ENCODE peak calls at places on chromosome 21, in ten cellular contexts. F is body of pancreas, M is IMR-90, I is lower leg skin, Z is breast epithelium, H is upper lobe of left lung, P is esophagus squamous epithelium, V is ovary, A is stomach, W is right lobe of liver. Q is an unnamed sample.

GRCh38 chr21:38933731-38934130 is 128.0 kb downstream of the ETS2 start:
- DNase-seq in I (no peak), M (no peak), P (no peak), A (no peak), F (no peak), Z (no peak), V (no peak), H (no peak), W (no peak), Q (no peak)

GRCh38 chr21:37811711-37812110 is 104.5 kb downstream of the KCNJ6 start:
- DNase-seq in F (no peak), W (no peak), Z (no peak), A (no peak), I (no peak), V (no peak), P (no peak), H (no peak), M (peak), Q (no peak)

GRCh38 chr21:26565105-26565504 is 8.0 kb downstream of the CYYR1 start:
- DNase-seq in H (peak), P (no peak), I (no peak), Z (no peak), W (no peak), F (no peak), A (no peak), V (no peak), M (no peak), Q (no peak)

GRCh38 chr21:28237661-28238060 is 755.0 kb downstream of the LTN1 start:
- DNase-seq in F (no peak), P (no peak), A (no peak), H (no peak), V (no peak), W (no peak), Z (no peak), M (no peak), I (peak), Q (no peak)

GRCh38 chr21:27269646-27270045 is 302.8 kb upstream of the ADAMTS5 start:
- DNase-seq in A (no peak), F (no peak), I (peak), H (no peak), W (no peak), V (peak), Z (no peak), P (no peak), M (peak), Q (no peak)

GRCh38 chr21:38352536-38353219 is 95.9 kb downstream of the KCNJ15 start:
- DNase-seq in F (peak), I (peak), H (peak), P (no peak), W (peak), V (peak), Z (no peak), M (peak), A (peak), Q (no peak)

GRCh38 chr21:37647781-37648180 is 268.5 kb downstream of the KCNJ6 start:
- DNase-seq in W (no peak), V (no peak), A (no peak), F (no peak), H (no peak), M (no peak), I (no peak), P (no peak), Z (no peak), Q (no peak)

GRCh38 chr21:35020446-35020845 is 28.7 kb downstream of the RUNX1 start:
- DNase-seq in W (no peak), P (no peak), Z (no peak), A (no peak), H (peak), F (no peak), I (no peak), M (no peak), V (no peak), Q (no peak)

GRCh38 chr21:41427556-41427955 is 1.5 kb downstream of the MX1 start:
- DNase-seq in M (no peak), P (no peak), W (no peak), F (no peak), I (no peak), Z (no peak), H (no peak), A (no peak), V (no peak), Q (no peak)
- TF ChIP-seq POLR2A in M (no peak), P (no peak), W (no peak), F (no peak), I (no peak), Z (no peak), H (no peak), A (no peak), V (no peak), Q (no peak)

GRCh38 chr21:43689556-43690337 is 29.2 kb upstream of the PDXK start:
- DNase-seq in V (no peak), P (no peak), W (no peak), H (no peak), Z (no peak), M (no peak), F (no peak), A (no peak), I (no peak), Q (no peak)
- TF ChIP-seq POLR2A in V (no peak), P (no peak), W (no peak), H (no peak), Z (no peak), M (no peak), F (no peak), A (no peak), I (no peak), Q (no peak)

GRCh38 chr21:36145259-36145658 is 10.4 kb downstream of the CBR3 start:
- DNase-seq in P (no peak), A (no peak), F (no peak), W (no peak), Z (no peak), M (no peak), V (no peak), I (no peak), H (no peak), Q (no peak)

GRCh38 chr21:36147891-36148290 is 8.7 kb upstream of the DOP1B start:
- DNase-seq in V (no peak), W (no peak), Z (no peak), F (no peak), A (no peak), H (no peak), M (no peak), P (no peak), I (no peak), Q (no peak)

GRCh38 chr21:36149788-36150187 is 6.8 kb upstream of the DOP1B start:
- DNase-seq in F (no peak), W (no peak), H (peak), M (no peak), P (no peak), V (no peak), A (no peak), I (no peak), Z (no peak), Q (no peak)

GRCh38 chr21:36148886-36149285 is 7.7 kb upstream of the DOP1B start:
- DNase-seq in F (no peak), W (no peak), I (no peak), Z (no peak), H (no peak), P (no peak), M (no peak), V (no peak), A (no peak), Q (no peak)

DNA sequence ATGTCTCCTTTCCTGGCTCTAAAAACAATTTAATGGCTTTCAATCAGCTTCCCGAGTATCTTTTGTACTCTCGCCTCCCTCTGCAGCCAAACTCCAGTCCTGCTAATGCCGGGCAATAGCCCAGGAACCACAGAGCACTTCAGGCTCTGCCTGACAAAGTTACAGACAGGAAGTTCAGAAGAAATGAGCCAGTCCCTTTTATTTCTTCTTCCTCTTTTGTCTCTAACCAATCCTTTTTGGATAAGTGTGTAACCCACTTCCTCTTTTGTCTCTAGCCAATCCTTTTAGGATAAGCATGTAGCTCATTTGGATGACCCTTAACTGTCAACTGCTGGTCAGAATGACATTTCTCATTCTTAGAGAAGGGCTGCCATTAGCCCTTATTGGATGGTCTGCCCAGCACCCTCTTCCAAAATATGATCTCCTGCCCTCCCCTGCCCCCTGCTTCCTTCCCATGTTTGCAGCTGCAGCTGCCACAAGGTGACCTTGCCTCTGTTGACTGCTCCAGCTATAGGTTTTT is 6.4 kb upstream of the DOP1B start:
- DNase-seq in M (peak), V (no peak), W (no peak), A (no peak), Z (no peak), H (peak), I (no peak), P (no peak), F (no peak), Q (peak)
- TF ChIP-seq POLR2A in M (no peak), V (no peak), W (no peak), A (no peak), Z (no peak), H (no peak), I (no peak), P (no peak), F (peak), Q (no peak)

DNA sequence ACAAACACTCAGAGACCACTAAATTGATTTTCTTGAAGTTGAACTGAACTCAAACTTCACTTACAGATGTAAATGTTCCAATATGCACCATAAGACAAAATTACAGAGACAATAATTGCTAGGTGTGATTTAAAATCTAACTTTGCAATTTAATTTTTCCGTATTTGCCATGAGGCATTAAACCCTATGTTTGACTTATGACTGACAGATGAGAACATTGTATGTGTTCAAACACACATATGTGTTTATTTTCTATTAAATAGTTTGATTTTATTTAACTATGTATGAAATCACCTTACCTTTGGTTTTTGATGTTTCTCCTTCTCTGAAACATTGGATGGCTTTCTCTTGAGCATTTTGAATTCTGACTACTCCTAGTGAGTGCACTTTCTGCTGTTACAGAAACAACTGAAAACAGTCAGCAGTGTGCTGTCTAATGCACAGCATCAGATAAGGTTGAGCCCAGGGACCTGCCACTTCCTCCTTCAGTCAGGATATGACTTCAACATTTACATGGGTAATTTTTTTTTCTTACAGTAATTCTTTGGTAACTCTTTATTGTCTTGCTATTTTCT is at the start of gene SAMSN1:
- DNase-seq in V (no peak), F (no peak), Z (no peak), I (peak), W (no peak), H (peak), P (peak), A (peak), M (no peak), Q (no peak)
- TF ChIP-seq POLR2A in V (no peak), F (peak), Z (no peak), I (no peak), W (peak), H (no peak), P (peak), A (no peak), M (no peak), Q (peak)

GRCh38 chr21:45555251-45555556 is 13.0 kb upstream of the SLC19A1 start:
- DNase-seq in P (no peak), F (no peak), Z (no peak), V (no peak), W (no peak), I (no peak), H (no peak), M (peak), A (no peak), Q (no peak)

GRCh38 chr21:45555557-45556301 is 13.5 kb upstream of the SLC19A1 start:
- DNase-seq in P (no peak), M (peak), A (peak), V (peak), I (no peak), Z (peak), H (peak), W (peak), F (peak), Q (peak)

GRCh38 chr21:45556302-45556644 is 14.0 kb upstream of the SLC19A1 start:
- DNase-seq in Z (no peak), M (no peak), H (no peak), F (no peak), V (no peak), W (no peak), I (no peak), A (no peak), P (no peak), Q (no peak)

GRCh38 chr21:45552696-45553391 is 10.6 kb upstream of the SLC19A1 start:
- DNase-seq in P (no peak), Z (no peak), M (no peak), W (peak), A (no peak), F (no peak), I (no peak), V (no peak), H (peak), Q (no peak)

DNA sequence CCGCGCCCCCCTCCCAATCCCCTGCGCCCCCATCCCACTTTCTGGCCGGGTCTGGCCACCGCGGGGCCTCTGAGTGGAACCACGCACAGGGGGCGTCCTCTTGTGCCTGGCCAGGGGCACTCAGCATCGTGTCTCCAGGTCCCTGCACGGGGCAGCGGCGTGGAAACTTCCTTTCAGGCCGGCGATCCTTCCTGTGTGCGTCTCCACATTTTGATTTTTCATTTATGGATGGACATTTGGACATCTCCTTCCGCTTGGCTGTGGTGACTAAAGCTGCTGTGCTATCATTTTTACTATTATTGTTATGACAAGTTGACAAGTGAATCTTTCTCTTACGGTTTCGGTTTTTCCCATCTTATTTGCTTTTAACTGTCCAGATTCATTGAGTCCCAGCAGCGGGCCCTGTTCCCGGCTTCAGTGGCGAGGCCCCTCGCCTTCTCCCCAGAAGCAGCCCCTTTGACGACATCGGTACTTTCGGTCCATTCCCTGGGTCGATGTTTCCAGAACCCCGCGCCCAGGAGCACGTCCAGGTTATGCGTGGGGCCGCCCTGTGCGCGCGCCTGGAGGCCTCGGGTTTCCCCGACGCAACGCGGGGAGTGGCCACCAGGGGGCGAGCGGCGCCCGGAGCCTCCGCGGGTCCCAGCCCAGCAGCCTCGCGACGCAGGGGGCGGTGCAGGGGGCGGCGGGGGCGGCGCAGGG is 12.4 kb upstream of the SLC19A1 start:
- DNase-seq in M (peak), Z (peak), V (peak), I (peak), P (no peak), H (peak), F (peak), A (peak), W (peak), Q (peak)
- TF ChIP-seq POLR2A in M (peak), Z (no peak), V (peak), I (no peak), P (no peak), H (no peak), F (no peak), A (no peak), W (peak), Q (no peak)

GRCh38 chr21:22416555-22416954 is 1418.3 kb downstream of the NCAM2 start:
- DNase-seq in W (no peak), I (no peak), F (no peak), Z (no peak), P (no peak), A (no peak), V (no peak), M (no peak), H (no peak), Q (no peak)

DNA sequence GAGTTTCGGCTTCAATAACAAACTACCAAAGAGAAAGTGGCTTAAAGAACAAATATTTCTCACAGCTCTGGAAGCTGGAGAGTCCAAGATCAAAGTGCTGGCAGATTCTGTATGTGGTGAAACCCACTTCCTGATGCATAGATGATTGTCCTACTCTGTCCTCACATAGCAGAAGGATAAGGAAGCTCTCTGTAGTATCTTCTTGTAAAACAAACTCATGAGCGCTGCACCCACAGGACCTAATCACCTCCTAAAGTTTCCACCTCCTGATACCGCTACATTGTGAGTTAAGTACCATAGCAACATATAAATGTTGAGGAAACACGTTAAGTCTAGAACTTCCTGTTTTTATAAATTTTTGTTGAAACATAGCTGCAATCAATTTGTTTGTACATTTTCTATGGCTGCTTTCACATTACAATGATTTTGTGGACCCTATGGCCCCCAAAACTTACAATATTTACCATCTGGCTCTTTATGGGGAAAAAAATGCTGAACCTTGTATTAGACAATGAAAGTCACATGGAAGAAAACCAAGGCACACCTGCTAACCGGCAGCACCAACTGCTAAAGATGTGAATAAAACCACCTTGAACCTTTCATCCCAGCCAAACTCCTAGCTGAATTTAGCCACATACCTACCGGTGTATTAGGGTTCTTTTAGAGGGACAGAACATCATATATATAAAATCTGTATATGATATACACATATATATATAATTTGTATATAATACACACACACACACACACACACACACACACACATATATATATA is 1423.4 kb downstream of the NCAM2 start:
- DNase-seq in A (no peak), Z (no peak), I (no peak), F (no peak), V (no peak), W (no peak), P (no peak), H (no peak), M (no peak), Q (no peak)
- TF ChIP-seq POLR2A in A (no peak), Z (no peak), I (no peak), F (no peak), V (no peak), W (no peak), P (no peak), H (no peak), M (no peak), Q (no peak)

GRCh38 chr21:17514124-17514481 is 1.3 kb downstream of the CXADR start:
- DNase-seq in Z (no peak), V (no peak), M (no peak), F (no peak), H (no peak), W (no peak), I (no peak), P (no peak), A (no peak), Q (no peak)

GRCh38 chr21:17513214-17514123 is 626 bp downstream of the CXADR start:
- DNase-seq in V (peak), M (no peak), W (peak), Z (no peak), A (peak), I (no peak), P (no peak), H (peak), F (peak), Q (peak)

GRCh38 chr21:17506936-17507335 is 5.9 kb upstream of the CXADR start:
- DNase-seq in P (no peak), F (no peak), V (no peak), M (no peak), H (no peak), I (no peak), A (peak), Z (no peak), W (no peak), Q (no peak)

GRCh38 chr21:17512245-17513213 is at the start of gene CXADR:
- DNase-seq in Z (peak), M (no peak), P (no peak), H (peak), A (peak), V (peak), F (peak), I (peak), W (peak), Q (peak)
- TF ChIP-seq POLR2A in Z (no peak), M (no peak), P (peak), H (no peak), A (no peak), V (no peak), F (peak), I (no peak), W (peak), Q (peak)